ENCODE peak calls at places on chromosomes 3 and 15, in nine cellular contexts. K is esophagus squamous epithelium, O is A549, Q is heart left ventricle, Z is ovary, A is IMR-90, W is tibial nerve, M is testis, Y is breast epithelium. D is an unnamed sample.

GRCh38 chr15:101143321-101143720 is 108.5 kb downstream of the CHSY1 start:
- DNase-seq in M (no peak), Y (no peak), Q (no peak), O (no peak), K (no peak), Z (no peak), W (no peak), A (no peak), D (no peak)

GRCh38 chr3:154144825-154145465 is 23.8 kb downstream of the ARHGEF26 start:
- DNase-seq in K (no peak), Z (no peak), W (no peak), A (peak), Q (no peak), O (no peak), M (no peak), Y (no peak), D (no peak)

GRCh38 chr15:31276596-31277298 is 49.9 kb upstream of the KLF13 start:
- DNase-seq in K (no peak), Z (no peak), A (no peak), O (no peak), Y (peak), M (peak), Q (no peak), W (no peak), D (peak)

GRCh38 chr3:156837130-156837529 is 11.0 kb downstream of the LEKR1 start:
- DNase-seq in Q (no peak), K (no peak), A (peak), Y (no peak), Z (no peak), O (no peak), M (no peak), W (no peak), D (no peak)

GRCh38 chr3:172201136-172201989 is 162.0 kb downstream of the FNDC3B start:
- DNase-seq in Z (peak), Q (peak), W (peak), M (peak), K (no peak), A (peak), O (no peak), Y (peak), D (peak)

GRCh38 chr3:61563614-61564404 is 2.4 kb downstream of the PTPRG start:
- DNase-seq in M (no peak), Y (no peak), K (no peak), A (no peak), W (no peak), Z (peak), Q (no peak), O (no peak), D (no peak)

GRCh38 chr15:40136470-40136869 is 24.4 kb upstream of the BUB1B start:
- DNase-seq in Y (no peak), W (no peak), Z (no peak), A (no peak), O (no peak), K (no peak), Q (no peak), M (no peak), D (no peak)

GRCh38 chr3:5030152-5030551 is 50.9 kb downstream of the BHLHE40 start:
- DNase-seq in A (no peak), W (no peak), M (no peak), Y (no peak), K (no peak), Z (no peak), O (no peak), Q (no peak), D (no peak)

GRCh38 chr3:161233557-161233956 is 12.4 kb downstream of the NMD3 start:
- DNase-seq in M (no peak), Y (no peak), Z (no peak), W (no peak), Q (no peak), K (no peak), O (no peak), A (peak), D (no peak)

GRCh38 chr3:18062289-18063025 is 320.0 kb upstream of the TBC1D5 start:
- DNase-seq in Q (no peak), Y (no peak), W (no peak), Z (no peak), M (no peak), A (peak), K (no peak), O (no peak), D (no peak)

GRCh38 chr15:74171965-74172541 is 1.5 kb upstream of the ISLR start:
- DNase-seq in Q (no peak), W (no peak), A (no peak), K (no peak), M (no peak), Z (no peak), O (no peak), Y (no peak), D (no peak)

GRCh38 chr15:25183581-25184330 is 229.0 kb downstream of the SNRPN start:
- DNase-seq in Z (no peak), O (no peak), A (no peak), Y (no peak), M (no peak), W (no peak), Q (peak), K (no peak), D (no peak)

GRCh38 chr15:67144609-67145306 is 79.4 kb downstream of the SMAD3 start:
- DNase-seq in K (no peak), O (no peak), Y (no peak), M (no peak), Z (no peak), W (no peak), Q (no peak), A (peak), D (no peak)

GRCh38 chr3:33758874-33759273 is 39.6 kb upstream of the PDCD6IP start:
- DNase-seq in K (no peak), M (no peak), Q (no peak), O (no peak), Y (no peak), A (no peak), Z (no peak), W (no peak), D (no peak)

GRCh38 chr3:164479978-164480377 is 598.3 kb downstream of the SI start:
- DNase-seq in K (no peak), O (no peak), W (no peak), Y (no peak), Q (no peak), Z (no peak), M (no peak), A (no peak), D (no peak)

GRCh38 chr3:194711913-194712312 is 26.2 kb downstream of the FAM43A start:
- DNase-seq in K (no peak), A (peak), Y (peak), Q (peak), O (no peak), Z (no peak), W (no peak), M (no peak), D (no peak)

GRCh38 chr3:175416600-175416999 is 557.5 kb downstream of the NAALADL2 start:
- DNase-seq in Y (no peak), W (no peak), O (no peak), K (no peak), A (no peak), Q (no peak), M (no peak), Z (no peak), D (no peak)

GRCh38 chr3:127671523-127672428 is 976 bp upstream of the ABTB1 start:
- DNase-seq in W (peak), Z (peak), Q (no peak), A (no peak), K (no peak), Y (no peak), O (no peak), M (no peak), D (peak)

GRCh38 chr3:99999541-99999940 is 114.8 kb downstream of the FILIP1L start:
- DNase-seq in A (peak), M (no peak), Z (no peak), O (no peak), K (no peak), Y (no peak), W (no peak), Q (no peak), D (no peak)

GRCh38 chr15:42704492-42704926 is 32.4 kb downstream of the CDAN1 start:
- DNase-seq in Z (no peak), Y (peak), W (no peak), A (peak), M (peak), Q (no peak), K (no peak), O (peak), D (peak)

GRCh38 chr3:66592927-66593625 is 92.3 kb upstream of the LRIG1 start:
- DNase-seq in Z (no peak), A (peak), Y (no peak), W (no peak), O (no peak), Q (no peak), K (no peak), M (no peak), D (no peak)

GRCh38 chr3:101128786-101129185 is 135.6 kb upstream of the ABI3BP start:
- DNase-seq in O (no peak), Q (no peak), W (no peak), A (no peak), Z (no peak), M (no peak), Y (peak), K (no peak), D (no peak)

GRCh38 chr3:40843851-40844548 is 319.2 kb downstream of the ZNF621 start:
- DNase-seq in M (no peak), K (no peak), W (no peak), Y (no peak), Q (no peak), Z (no peak), A (no peak), O (no peak), D (no peak)

GRCh38 chr3:188516515-188516914 is 362.6 kb downstream of the LPP start:
- DNase-seq in Z (no peak), K (no peak), A (no peak), Y (no peak), Q (no peak), O (no peak), M (no peak), W (no peak), D (no peak)

GRCh38 chr3:142563491-142563997 is 15.0 kb downstream of the ATR start:
- DNase-seq in K (no peak), Y (no peak), O (no peak), A (no peak), Z (no peak), Q (no peak), M (no peak), W (no peak), D (no peak)

GRCh38 chr3:71779674-71780377 is 5.1 kb downstream of the PROK2 start:
- DNase-seq in Z (no peak), Q (no peak), A (no peak), K (no peak), O (no peak), M (no peak), W (no peak), Y (no peak), D (no peak)

GRCh38 chr15:74337607-74338211 is 29.7 kb downstream of the CYP11A1 start:
- DNase-seq in Q (no peak), Y (no peak), O (no peak), M (no peak), K (no peak), A (no peak), W (no peak), Z (no peak), D (no peak)

GRCh38 chr3:180329187-180329586 is 272.8 kb upstream of the TTC14 start:
- DNase-seq in Q (no peak), Y (no peak), A (no peak), M (no peak), W (no peak), O (no peak), Z (no peak), K (no peak), D (no peak)

GRCh38 chr3:173753593-173753992 is 356.0 kb downstream of the NLGN1 start:
- DNase-seq in M (no peak), Q (no peak), A (no peak), O (no peak), W (no peak), K (no peak), Z (no peak), Y (no peak), D (no peak)

GRCh38 chr3:192224634-192225033 is 502.7 kb downstream of the FGF12 start:
- DNase-seq in K (no peak), W (no peak), Q (no peak), Y (no peak), Z (no peak), O (no peak), M (no peak), A (no peak), D (no peak)

GRCh38 chr15:99104788-99105515 is at the start of gene SYNM:
- DNase-seq in Q (peak), A (peak), M (peak), W (peak), K (no peak), O (peak), Y (peak), Z (peak), D (no peak)

GRCh38 chr3:143307613-143308183 is 188.1 kb downstream of the CHST2 start:
- DNase-seq in K (no peak), Q (peak), M (peak), Z (peak), O (peak), Y (no peak), W (no peak), A (peak), D (no peak)

GRCh38 chr3:47716656-47717055 is 65.0 kb downstream of the SMARCC1 start:
- DNase-seq in A (no peak), Y (no peak), K (no peak), M (no peak), O (no peak), W (no peak), Z (no peak), Q (no peak), D (no peak)

GRCh38 chr15:20368974-20369373 is 172.6 kb downstream of the GOLGA6L6 start:
- DNase-seq in K (no peak), Q (no peak), Y (no peak), W (no peak), A (no peak), Z (no peak), O (no peak), M (no peak), D (no peak)

GRCh38 chr15:85048430-85048829 is 66.8 kb downstream of the PDE8A start:
- DNase-seq in Z (no peak), Q (no peak), A (peak), K (no peak), O (no peak), Y (no peak), M (no peak), W (no peak), D (no peak)

GRCh38 chr3:187259171-187259570 is 32.4 kb downstream of the MASP1 start:
- DNase-seq in Y (no peak), Q (no peak), M (no peak), W (no peak), A (no peak), Z (no peak), O (no peak), K (no peak), D (no peak)

GRCh38 chr15:64895285-64896065 is 16.2 kb upstream of the ANKDD1A start:
- DNase-seq in A (peak), O (no peak), K (no peak), Y (no peak), W (no peak), M (no peak), Z (no peak), Q (peak), D (no peak)

GRCh38 chr15:64892850-64893403 is 18.8 kb upstream of the ANKDD1A start:
- DNase-seq in Z (no peak), W (no peak), O (no peak), A (no peak), Q (no peak), Y (no peak), K (no peak), M (peak), D (no peak)

GRCh38 chr15:64896371-64897069 is 15.2 kb upstream of the ANKDD1A start:
- DNase-seq in Y (no peak), M (no peak), Z (no peak), W (no peak), A (no peak), K (no peak), Q (no peak), O (no peak), D (no peak)

GRCh38 chr15:64893481-64894394 is 18.0 kb upstream of the ANKDD1A start:
- DNase-seq in A (peak), Q (peak), W (peak), Z (peak), M (peak), K (peak), O (no peak), Y (peak), D (peak)

GRCh38 chr15:64894395-64895056 is 17.2 kb upstream of the ANKDD1A start:
- DNase-seq in W (no peak), O (no peak), M (no peak), K (peak), Y (no peak), Z (no peak), Q (peak), A (no peak), D (no peak)
- TF ChIP-seq POLR2A in W (no peak), O (no peak), M (no peak), K (peak), Y (no peak), Z (no peak), Q (no peak), A (no peak), D (no peak)

GRCh38 chr15:33655488-33655887 is 312.8 kb upstream of the CHRM5 start:
- DNase-seq in Z (no peak), K (no peak), Y (no peak), W (no peak), M (no peak), O (no peak), Q (no peak), A (no peak), D (no peak)

GRCh38 chr15:33649217-33649933 is 318.9 kb upstream of the CHRM5 start:
- DNase-seq in Z (no peak), K (no peak), Y (no peak), M (no peak), A (no peak), O (no peak), W (no peak), Q (no peak), D (no peak)

GRCh38 chr15:33656090-33656670 is 312.1 kb upstream of the CHRM5 start:
- DNase-seq in O (no peak), Y (no peak), M (no peak), Q (no peak), Z (no peak), W (no peak), K (no peak), A (no peak), D (no peak)

GRCh38 chr15:33660151-33660550 is 308.1 kb upstream of the CHRM5 start:
- DNase-seq in K (no peak), Z (no peak), M (no peak), O (no peak), W (no peak), A (no peak), Q (no peak), Y (no peak), D (no peak)

DNA sequence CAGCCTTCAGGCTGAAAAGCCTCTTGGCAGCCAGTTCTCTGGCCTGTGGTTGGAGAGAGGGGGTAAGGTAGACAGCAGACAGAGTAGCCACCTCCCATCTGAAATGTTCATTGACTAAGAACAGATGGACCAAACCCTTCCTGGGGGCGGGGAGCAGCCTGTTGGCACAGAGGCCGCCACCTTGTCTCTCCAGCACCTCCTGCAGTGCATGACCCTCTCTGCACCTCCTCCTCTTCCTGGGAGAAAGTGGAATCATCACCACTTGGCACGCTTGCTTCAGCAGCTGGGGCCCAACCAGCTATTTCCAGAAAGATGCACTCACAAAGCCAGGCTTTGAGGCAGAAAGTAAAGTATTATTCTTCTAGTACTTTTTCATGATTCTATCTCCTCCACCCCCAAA is 313.4 kb upstream of the CHRM5 start:
- DNase-seq in Q (no peak), A (no peak), Y (no peak), O (no peak), M (peak), W (no peak), K (no peak), Z (no peak), D (no peak)
- TF ChIP-seq CTCF in Q (no peak), A (no peak), Y (no peak), O (no peak), M (no peak), W (no peak), K (no peak), Z (no peak), D (no peak)

DNA sequence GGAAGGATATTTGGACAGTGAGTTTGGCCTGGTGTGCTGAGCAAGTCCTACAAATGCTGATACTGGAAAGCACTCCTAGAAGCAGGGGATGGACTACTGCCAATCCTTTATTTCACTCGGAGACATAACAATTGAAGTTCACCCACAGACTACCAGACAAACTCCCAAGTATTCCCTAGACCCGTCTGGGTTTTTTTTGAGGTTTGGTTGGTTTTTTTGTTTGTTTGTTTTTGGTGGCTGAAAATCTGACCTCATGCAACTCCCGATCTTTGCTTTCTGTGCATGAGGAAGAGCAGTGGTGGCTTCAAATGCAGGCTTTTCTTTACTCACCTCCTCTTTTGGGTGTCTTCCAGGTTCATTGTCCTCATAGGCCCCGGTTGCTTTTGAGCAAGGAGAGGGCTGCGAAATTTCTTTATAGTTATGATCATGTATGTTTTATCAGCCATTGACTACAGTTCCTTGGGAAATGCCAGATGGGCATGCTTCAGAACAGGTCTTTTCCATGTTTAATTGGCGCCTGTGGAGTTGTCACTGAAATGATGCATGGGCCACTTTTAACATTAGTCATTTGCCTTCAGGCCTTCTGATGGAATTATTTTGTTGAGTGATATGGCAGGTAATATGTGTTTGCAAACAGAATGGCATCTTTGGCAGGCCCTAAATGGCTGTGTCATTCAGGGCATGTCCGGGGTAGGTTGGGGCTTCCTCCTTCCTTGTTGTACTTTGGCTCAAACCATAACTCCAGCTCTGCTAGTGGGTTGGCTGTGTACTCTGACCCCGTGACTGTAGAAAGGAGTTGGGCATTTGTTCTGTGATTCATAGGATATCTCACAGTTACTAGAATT is 81.3 kb upstream of the ZBED2 start:
- DNase-seq in A (no peak), O (peak), Z (no peak), Y (peak), W (no peak), Q (no peak), M (no peak), K (no peak), D (no peak)
- TF ChIP-seq POLR2A in A (no peak), O (no peak), Z (no peak), Y (no peak), W (no peak), Q (no peak), M (no peak), K (no peak), D (no peak)

GRCh38 chr3:43854916-43855315 is 164.2 kb downstream of the ABHD5 start:
- DNase-seq in Q (no peak), K (no peak), Z (no peak), M (no peak), W (no peak), O (no peak), A (no peak), Y (no peak), D (no peak)

GRCh38 chr3:43857361-43858051 is 166.8 kb downstream of the ABHD5 start:
- DNase-seq in Z (no peak), A (peak), M (no peak), Y (no peak), Q (no peak), W (no peak), O (no peak), K (no peak), D (no peak)

GRCh38 chr3:43856761-43857160 is 166.0 kb downstream of the ABHD5 start:
- DNase-seq in W (no peak), Z (no peak), Y (no peak), M (no peak), K (no peak), A (no peak), Q (no peak), O (no peak), D (no peak)

GRCh38 chr3:43856351-43856750 is 165.6 kb downstream of the ABHD5 start:
- DNase-seq in Z (no peak), W (no peak), O (no peak), A (no peak), M (no peak), Y (no peak), K (no peak), Q (no peak), D (no peak)

GRCh38 chr3:43855674-43856299 is 165.0 kb downstream of the ABHD5 start:
- DNase-seq in Y (no peak), Q (peak), M (peak), Z (peak), A (peak), O (peak), W (no peak), K (no peak), D (peak)
- TF ChIP-seq CTCF in Y (no peak), Q (peak), M (no peak), Z (peak), A (peak), O (peak), W (peak), K (peak), D (no peak)

DNA sequence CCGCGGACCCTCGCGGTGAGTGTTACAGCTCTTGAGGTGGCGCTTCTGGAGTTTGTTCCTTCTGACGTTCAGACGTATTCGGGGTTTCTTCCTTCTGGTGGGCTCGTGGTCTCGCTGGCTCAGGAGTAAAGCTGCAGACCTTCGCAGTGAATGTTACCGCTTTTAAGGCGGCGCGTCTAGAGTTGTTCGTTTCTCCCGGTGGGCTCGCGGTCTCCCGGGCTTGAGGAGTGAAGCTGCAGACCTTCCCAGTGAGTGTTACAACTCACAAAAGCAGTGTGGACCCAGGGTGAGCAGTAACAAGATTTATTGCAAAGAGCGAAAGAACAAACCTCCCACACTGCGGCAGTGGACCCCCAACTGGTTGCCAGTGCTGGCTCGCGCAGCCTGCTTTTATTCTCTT is 177.1 kb downstream of the UACA start:
- DNase-seq in O (no peak), K (no peak), W (no peak), Y (no peak), M (peak), Q (no peak), Z (no peak), A (no peak), D (peak)
- TF ChIP-seq POLR2A in O (no peak), K (no peak), W (no peak), Y (no peak), M (no peak), Q (no peak), Z (no peak), A (no peak), D (no peak)

D was measured in lower leg skin.